ENCODE peak calls at places on chromosomes 5 and 9, in nine cellular contexts. N is sciatic nerve, J is fibroblast of gingiva, Z is NCI-H2081, V is neuronal stem cell, R is activated gamma-delta T cell treated with Interleukin-2 at 50 U/mL for 16 hours, H is epithelial cell of prostate, T is AG10803, E is GM19239. W is an unnamed sample.

GRCh38 chr5:31771045-31771444 is 132.1 kb downstream of the PDZD2 start:
- DNase-seq in J (no peak), Z (no peak), H (no peak), N (no peak), R (no peak), V (no peak), E (peak), T (no peak), W (no peak)

GRCh38 chr9:95025213-95026170 is 292.0 kb downstream of the FANCC start:
- DNase-seq in J (peak), N (no peak), V (no peak), E (no peak), Z (no peak), H (no peak), T (peak), R (no peak), W (peak)

GRCh38 chr9:112121633-112122032 is 53.5 kb downstream of the SUSD1 start:
- DNase-seq in R (no peak), T (no peak), V (no peak), Z (no peak), N (no peak), J (no peak), H (no peak), E (no peak), W (no peak)

GRCh38 chr5:138438724-138439536 is at the start of gene REEP2:
- DNase-seq in T (peak), V (peak), J (peak), H (no peak), E (peak), Z (peak), N (peak), R (peak), W (peak)

GRCh38 chr9:27129221-27129620 is 20.2 kb downstream of the TEK start:
- DNase-seq in N (no peak), J (no peak), R (no peak), T (no peak), V (no peak), E (no peak), Z (no peak), H (no peak), W (no peak)

GRCh38 chr5:88190106-88190834 is 78.4 kb downstream of the TMEM161B start:
- DNase-seq in T (no peak), V (no peak), Z (no peak), J (no peak), E (no peak), N (no peak), R (no peak), H (peak), W (no peak)

GRCh38 chr5:77935516-77936364 is 159.6 kb upstream of the TBCA start:
- DNase-seq in R (no peak), T (peak), H (no peak), N (no peak), E (peak), V (no peak), J (peak), Z (no peak), W (no peak)

GRCh38 chr5:156383510-156383909 is 56.5 kb downstream of the SGCD start:
- DNase-seq in N (no peak), J (peak), Z (no peak), V (no peak), H (no peak), T (peak), R (no peak), E (no peak), W (no peak)

GRCh38 chr5:22431840-22432239 is 421.3 kb downstream of the CDH12 start:
- DNase-seq in J (no peak), R (no peak), N (no peak), H (no peak), T (no peak), Z (no peak), V (no peak), E (no peak), W (no peak)

GRCh38 chr5:159660401-159660800 is 255.9 kb upstream of the ADRA1B start:
- DNase-seq in T (peak), H (no peak), V (no peak), E (no peak), J (no peak), R (no peak), N (no peak), Z (no peak), W (no peak)

GRCh38 chr9:132885691-132886357 is 7.1 kb downstream of the SPACA9 start:
- DNase-seq in J (no peak), E (no peak), R (no peak), H (no peak), Z (no peak), T (no peak), N (no peak), V (no peak), W (peak)

GRCh38 chr9:84300271-84300670 is 40.3 kb downstream of the SLC28A3 start:
- DNase-seq in J (peak), V (no peak), T (peak), Z (no peak), N (no peak), H (peak), R (no peak), E (no peak), W (no peak)

GRCh38 chr9:125829743-125830142 is 82.6 kb downstream of the PBX3 start:
- DNase-seq in H (no peak), T (peak), R (peak), Z (no peak), N (no peak), E (no peak), J (peak), V (no peak), W (no peak)

GRCh38 chr9:715743-716400 is 125.6 kb upstream of the DMRT1 start:
- DNase-seq in J (peak), V (no peak), E (no peak), T (peak), R (no peak), Z (no peak), H (no peak), N (no peak), W (no peak)

GRCh38 chr5:129945031-129945430 is 40.8 kb downstream of the CHSY3 start:
- DNase-seq in N (no peak), H (no peak), R (no peak), E (no peak), V (no peak), J (peak), Z (no peak), T (peak), W (no peak)

GRCh38 chr5:138461343-138462125 is 3.7 kb upstream of the EGR1 start:
- DNase-seq in J (peak), E (no peak), R (no peak), V (no peak), H (no peak), T (peak), N (no peak), Z (no peak), W (peak)

GRCh38 chr9:96641514-96641913 is 13.6 kb downstream of the PRXL2C start:
- DNase-seq in R (no peak), H (no peak), N (no peak), T (no peak), V (no peak), J (no peak), E (no peak), Z (no peak), W (no peak)

GRCh38 chr5:180291234-180291940 is 496 bp downstream of the MAPK9 start:
- DNase-seq in H (no peak), T (no peak), J (no peak), V (no peak), N (no peak), Z (no peak), R (no peak), E (peak), W (peak)

GRCh38 chr5:177431317-177432142 is 5.1 kb downstream of the GRK6 start:
- DNase-seq in Z (no peak), V (no peak), H (no peak), E (no peak), R (peak), T (no peak), J (no peak), N (no peak), W (peak)

GRCh38 chr5:150515446-150515845 is 7.5 kb downstream of the NDST1 start:
- DNase-seq in H (no peak), R (no peak), N (no peak), Z (no peak), J (peak), E (no peak), T (peak), V (no peak), W (no peak)

GRCh38 chr5:89992201-89992600 is 417.4 kb downstream of the CETN3 start:
- DNase-seq in V (no peak), E (no peak), R (no peak), Z (no peak), H (no peak), J (no peak), N (no peak), T (no peak), W (no peak)